ENCODE peak calls at places on chromosome 3, in seven cellular contexts. One of them, this sample, is unnamed.

GRCh38 chr3:59412506-59412905 is 362.7 kb upstream of the CFAP20DC start:
- DNase-seq in breast epithelium: no peak
- DNase-seq in AG04450: no peak
- DNase-seq in stimulated activated CD8-positive, alpha-beta memory T cell treated with anti-CD3 and anti-CD28 coated beads, Interleukin-12 subunit alpha, Interleukin-12 subunit beta, amount 100 ng/mL, for 1 hour: no peak
- DNase-seq in psoas muscle: no peak
- DNase-seq in iPS-NIHi11: no peak
- DNase-seq in M059J: no peak
- DNase-seq in this sample: no peak

GRCh38 chr3:156702367-156702766 is 28.0 kb downstream of the TIPARP start:
- DNase-seq in breast epithelium: no peak
- DNase-seq in AG04450: no peak
- DNase-seq in stimulated activated CD8-positive, alpha-beta memory T cell treated with anti-CD3 and anti-CD28 coated beads, Interleukin-12 subunit alpha, Interleukin-12 subunit beta, amount 100 ng/mL, for 1 hour: no peak
- DNase-seq in psoas muscle: no peak
- DNase-seq in iPS-NIHi11: no peak
- DNase-seq in M059J: no peak
- DNase-seq in this sample: no peak

GRCh38 chr3:25423780-25424179 is 4.3 kb upstream of the RARB start:
- DNase-seq in breast epithelium: no peak
- DNase-seq in AG04450: no peak
- DNase-seq in stimulated activated CD8-positive, alpha-beta memory T cell treated with anti-CD3 and anti-CD28 coated beads, Interleukin-12 subunit alpha, Interleukin-12 subunit beta, amount 100 ng/mL, for 1 hour: no peak
- DNase-seq in psoas muscle: no peak
- DNase-seq in iPS-NIHi11: no peak
- DNase-seq in M059J: peak
- DNase-seq in this sample: peak

GRCh38 chr3:42266085-42266484 is at the start of gene CCK:
- DNase-seq in breast epithelium: no peak
- DNase-seq in AG04450: no peak
- DNase-seq in stimulated activated CD8-positive, alpha-beta memory T cell treated with anti-CD3 and anti-CD28 coated beads, Interleukin-12 subunit alpha, Interleukin-12 subunit beta, amount 100 ng/mL, for 1 hour: no peak
- DNase-seq in psoas muscle: no peak
- DNase-seq in iPS-NIHi11: no peak
- DNase-seq in M059J: no peak
- DNase-seq in this sample: no peak

GRCh38 chr3:150384517-150385212 is 23.4 kb upstream of the TSC22D2 start:
- DNase-seq in breast epithelium: no peak
- DNase-seq in AG04450: no peak
- DNase-seq in stimulated activated CD8-positive, alpha-beta memory T cell treated with anti-CD3 and anti-CD28 coated beads, Interleukin-12 subunit alpha, Interleukin-12 subunit beta, amount 100 ng/mL, for 1 hour: peak
- DNase-seq in psoas muscle: peak
- DNase-seq in iPS-NIHi11: peak
- DNase-seq in M059J: no peak
- DNase-seq in this sample: no peak

GRCh38 chr3:111227216-111227615 is 155.6 kb downstream of the NECTIN3 start:
- DNase-seq in breast epithelium: no peak
- DNase-seq in AG04450: no peak
- DNase-seq in stimulated activated CD8-positive, alpha-beta memory T cell treated with anti-CD3 and anti-CD28 coated beads, Interleukin-12 subunit alpha, Interleukin-12 subunit beta, amount 100 ng/mL, for 1 hour: no peak
- DNase-seq in psoas muscle: no peak
- DNase-seq in iPS-NIHi11: no peak
- DNase-seq in M059J: peak
- DNase-seq in this sample: peak

GRCh38 chr3:61820306-61820992 is 259.1 kb downstream of the PTPRG start:
- DNase-seq in breast epithelium: no peak
- DNase-seq in AG04450: no peak
- DNase-seq in stimulated activated CD8-positive, alpha-beta memory T cell treated with anti-CD3 and anti-CD28 coated beads, Interleukin-12 subunit alpha, Interleukin-12 subunit beta, amount 100 ng/mL, for 1 hour: no peak
- DNase-seq in psoas muscle: no peak
- DNase-seq in iPS-NIHi11: no peak
- DNase-seq in M059J: no peak
- DNase-seq in this sample: no peak

GRCh38 chr3:25235471-25235870 is 192.6 kb upstream of the RARB start:
- DNase-seq in breast epithelium: no peak
- DNase-seq in AG04450: no peak
- DNase-seq in stimulated activated CD8-positive, alpha-beta memory T cell treated with anti-CD3 and anti-CD28 coated beads, Interleukin-12 subunit alpha, Interleukin-12 subunit beta, amount 100 ng/mL, for 1 hour: no peak
- DNase-seq in psoas muscle: no peak
- DNase-seq in iPS-NIHi11: no peak
- DNase-seq in M059J: peak
- DNase-seq in this sample: no peak

GRCh38 chr3:192804502-192804901 is 77.2 kb upstream of the FGF12 start:
- DNase-seq in breast epithelium: no peak
- DNase-seq in AG04450: no peak
- DNase-seq in stimulated activated CD8-positive, alpha-beta memory T cell treated with anti-CD3 and anti-CD28 coated beads, Interleukin-12 subunit alpha, Interleukin-12 subunit beta, amount 100 ng/mL, for 1 hour: no peak
- DNase-seq in psoas muscle: no peak
- DNase-seq in iPS-NIHi11: no peak
- DNase-seq in M059J: no peak
- DNase-seq in this sample: no peak

This sample was measured in HT1080.